ENCODE peak calls at places on chromosomes 16 and 17, in seven cellular contexts. One of them, this sample, is unnamed.

GRCh38 chr17:76561799-76562268 is 22.0 kb downstream of the PRCD start:
- DNase-seq in stimulated activated CD8-positive, alpha-beta memory T cell treated with anti-CD3 and anti-CD28 coated beads, Interleukin-7, amount 100 ng/mL, for 4 hours: no peak
- DNase-seq in T-helper 17 cell: no peak
- DNase-seq in mucosa of gallbladder: no peak
- DNase-seq in AG04450: no peak
- DNase-seq in adrenal gland: no peak
- DNase-seq in SW480: no peak
- DNase-seq in this sample: no peak

GRCh38 chr17:73551756-73552155 is 92.5 kb downstream of the SDK2 start:
- DNase-seq in stimulated activated CD8-positive, alpha-beta memory T cell treated with anti-CD3 and anti-CD28 coated beads, Interleukin-7, amount 100 ng/mL, for 4 hours: no peak
- DNase-seq in T-helper 17 cell: no peak
- DNase-seq in mucosa of gallbladder: no peak
- DNase-seq in AG04450: no peak
- DNase-seq in adrenal gland: no peak
- DNase-seq in SW480: no peak
- DNase-seq in this sample: no peak

GRCh38 chr16:56013962-56014552 is 138.9 kb upstream of the CES5A start:
- DNase-seq in stimulated activated CD8-positive, alpha-beta memory T cell treated with anti-CD3 and anti-CD28 coated beads, Interleukin-7, amount 100 ng/mL, for 4 hours: no peak
- DNase-seq in T-helper 17 cell: no peak
- DNase-seq in mucosa of gallbladder: peak; percentile 44
- DNase-seq in AG04450: no peak
- DNase-seq in adrenal gland: peak; percentile 14
- DNase-seq in SW480: peak; percentile 51
- DNase-seq in this sample: peak; percentile 81

GRCh38 chr16:4179020-4179419 is 62.8 kb upstream of the ADCY9 start:
- DNase-seq in stimulated activated CD8-positive, alpha-beta memory T cell treated with anti-CD3 and anti-CD28 coated beads, Interleukin-7, amount 100 ng/mL, for 4 hours: no peak
- DNase-seq in T-helper 17 cell: no peak
- DNase-seq in mucosa of gallbladder: no peak
- DNase-seq in AG04450: no peak
- DNase-seq in adrenal gland: no peak
- DNase-seq in SW480: no peak
- DNase-seq in this sample: peak; percentile 62

GRCh38 chr16:81401035-81401950 is 43.3 kb upstream of the CMIP start:
- DNase-seq in stimulated activated CD8-positive, alpha-beta memory T cell treated with anti-CD3 and anti-CD28 coated beads, Interleukin-7, amount 100 ng/mL, for 4 hours: no peak
- DNase-seq in T-helper 17 cell: no peak
- DNase-seq in mucosa of gallbladder: peak; percentile 44
- DNase-seq in AG04450: peak; percentile 3
- DNase-seq in adrenal gland: peak; percentile 29
- DNase-seq in SW480: no peak
- DNase-seq in this sample: no peak

GRCh38 chr17:7207120-7208001 is 12.3 kb downstream of the DLG4 start:
- DNase-seq in stimulated activated CD8-positive, alpha-beta memory T cell treated with anti-CD3 and anti-CD28 coated beads, Interleukin-7, amount 100 ng/mL, for 4 hours: no peak
- DNase-seq in T-helper 17 cell: no peak
- DNase-seq in mucosa of gallbladder: no peak
- DNase-seq in AG04450: no peak
- DNase-seq in adrenal gland: no peak
- DNase-seq in SW480: no peak
- DNase-seq in this sample: no peak

GRCh38 chr17:45428050-45428953 is 4.4 kb downstream of the ARHGAP27 start:
- DNase-seq in stimulated activated CD8-positive, alpha-beta memory T cell treated with anti-CD3 and anti-CD28 coated beads, Interleukin-7, amount 100 ng/mL, for 4 hours: peak; percentile 45
- DNase-seq in T-helper 17 cell: peak; percentile 75
- DNase-seq in mucosa of gallbladder: no peak
- DNase-seq in AG04450: peak; percentile 8
- DNase-seq in adrenal gland: peak; percentile 68
- DNase-seq in SW480: peak; percentile 62
- DNase-seq in this sample: peak; percentile 86

GRCh38 chr16:85923153-85924021 is 24.4 kb downstream of the IRF8 start:
- DNase-seq in stimulated activated CD8-positive, alpha-beta memory T cell treated with anti-CD3 and anti-CD28 coated beads, Interleukin-7, amount 100 ng/mL, for 4 hours: no peak
- DNase-seq in T-helper 17 cell: no peak
- DNase-seq in mucosa of gallbladder: no peak
- DNase-seq in AG04450: peak; percentile 38
- DNase-seq in adrenal gland: peak; percentile 34
- DNase-seq in SW480: no peak
- DNase-seq in this sample: peak; percentile 54

GRCh38 chr17:76074390-76075363 is at the start of gene GALR2:
- DNase-seq in stimulated activated CD8-positive, alpha-beta memory T cell treated with anti-CD3 and anti-CD28 coated beads, Interleukin-7, amount 100 ng/mL, for 4 hours: no peak
- DNase-seq in T-helper 17 cell: no peak
- DNase-seq in mucosa of gallbladder: no peak
- DNase-seq in AG04450: no peak
- DNase-seq in adrenal gland: no peak
- DNase-seq in SW480: no peak
- DNase-seq in this sample: peak; percentile 2

This sample was measured in hepatocyte.